ENCODE peak calls at places on chromosomes 6 and 20, in eight cellular contexts. E, R, Y, V, K, I, M and A are unnamed samples.

GRCh38 chr6:36323062-36323461 is 13.6 kb downstream of the BNIP5 start:
- DNase-seq in K (no peak), V (no peak), Y (no peak), R (no peak), I (no peak), M (no peak), E (no peak), A (no peak)

GRCh38 chr6:135170849-135171248 is 10.3 kb upstream of the MYB start:
- DNase-seq in R (no peak), Y (no peak), E (no peak), I (no peak), V (no peak), K (no peak), M (no peak), A (no peak)

GRCh38 chr6:105886066-105886811 is 199.9 kb upstream of the PRDM1 start:
- DNase-seq in V (no peak), I (no peak), M (no peak), E (no peak), R (no peak), Y (no peak), K (no peak), A (no peak)

GRCh38 chr6:169905041-169905807 is 153.8 kb downstream of the ERMARD start:
- DNase-seq in R (no peak), E (peak; percentile 62), K (no peak), I (no peak), M (peak; percentile 51), V (peak; percentile 6), Y (no peak), A (no peak)

GRCh38 chr20:62011403-62011791 is 54.3 kb downstream of the TAF4 start:
- DNase-seq in V (no peak), M (no peak), Y (no peak), I (no peak), E (no peak), K (no peak), R (no peak), A (no peak)

GRCh38 chr6:17311595-17312311 is 30.6 kb downstream of the RBM24 start:
- DNase-seq in E (peak; percentile 47), M (no peak), K (no peak), Y (peak; percentile 18), V (peak; percentile 8), I (no peak), R (no peak), A (no peak)

GRCh38 chr6:108742041-108742440 is 106.2 kb upstream of the ARMC2 start:
- DNase-seq in E (no peak), K (no peak), M (no peak), R (no peak), Y (no peak), I (no peak), V (no peak), A (no peak)

GRCh38 chr6:46990031-46990644 is 52.0 kb downstream of the ADGRF1 start:
- DNase-seq in E (no peak), M (peak; percentile 2), R (no peak), V (no peak), K (no peak), Y (no peak), I (no peak), A (no peak)

GRCh38 chr6:53361549-53362031 is 12.8 kb upstream of the ELOVL5 start:
- DNase-seq in V (no peak), I (no peak), E (peak; percentile 25), Y (no peak), M (peak; percentile 17), R (no peak), K (no peak), A (no peak)

GRCh38 chr6:170081556-170081955 is 209.3 kb downstream of the DLL1 start:
- DNase-seq in Y (no peak), E (no peak), K (no peak), I (no peak), V (no peak), R (no peak), M (no peak), A (no peak)

GRCh38 chr20:41645372-41645771 is 27.2 kb upstream of the CHD6 start:
- DNase-seq in Y (no peak), E (no peak), K (no peak), I (no peak), R (no peak), V (no peak), M (no peak), A (no peak)

GRCh38 chr20:9498322-9498721 is 16.1 kb upstream of the LAMP5 start:
- DNase-seq in E (no peak), K (no peak), I (no peak), M (no peak), V (no peak), Y (no peak), R (no peak), A (no peak)

GRCh38 chr6:170044836-170045562 is 245.9 kb downstream of the DLL1 start:
- DNase-seq in Y (no peak), M (no peak), V (no peak), K (no peak), I (no peak), R (no peak), E (no peak), A (no peak)

GRCh38 chr6:35736293-35736894 is 438 bp upstream of the ARMC12 start:
- DNase-seq in R (peak; percentile 79), M (no peak), V (peak; percentile 43), Y (peak; percentile 65), K (peak; percentile 71), E (peak; percentile 57), I (peak; percentile 89), A (peak; percentile 67)

GRCh38 chr20:46990017-46990810 is 95.6 kb downstream of the EYA2 start:
- DNase-seq in I (no peak), Y (no peak), K (no peak), M (no peak), V (no peak), R (no peak), E (no peak), A (no peak)

GRCh38 chr6:20707166-20707485 is 172.9 kb downstream of the CDKAL1 start:
- DNase-seq in R (no peak), K (no peak), Y (no peak), I (no peak), M (peak; percentile 85), E (no peak), V (no peak), A (no peak)

GRCh38 chr20:40648505-40649072 is 40.4 kb downstream of the MAFB start:
- DNase-seq in R (no peak), M (no peak), I (no peak), Y (no peak), E (no peak), V (no peak), K (no peak), A (no peak)

GRCh38 chr6:168040856-168041496 is 38.0 kb downstream of the FRMD1 start:
- DNase-seq in R (no peak), E (no peak), M (no peak), Y (no peak), V (no peak), K (no peak), I (no peak), A (no peak)

GRCh38 chr6:6599468-6599873 is 11.0 kb downstream of the LY86 start:
- DNase-seq in I (no peak), V (no peak), K (no peak), Y (no peak), R (no peak), M (no peak), E (no peak), A (no peak)

GRCh38 chr6:27332692-27333641 is 20.9 kb upstream of the POM121L2 start:
- DNase-seq in E (peak; percentile 43), I (peak; percentile 27), V (peak; percentile 50), K (peak; percentile 8), R (peak; percentile 73), Y (peak; percentile 30), M (peak; percentile 9), A (no peak)

GRCh38 chr6:89122625-89123024 is 4.8 kb upstream of the SRSF12 start:
- DNase-seq in I (no peak), R (no peak), V (peak; percentile 22), K (no peak), Y (no peak), M (peak; percentile 38), E (peak; percentile 44), A (no peak)